ENCODE peak calls at places on chromosome 14, in six cellular contexts. One of them, this sample, is unnamed.
A peak's percentile ranks its signal among the peaks of the same experiment; 100 is the strongest.

GRCh38 chr14:65704850-65705249 is 292.3 kb downstream of the FUT8 start:
- DNase-seq in Calu3: no peak
- DNase-seq in upper lobe of right lung: no peak
- DNase-seq in mammary epithelial cell: no peak
- DNase-seq in Panc1: no peak
- DNase-seq in AG04450: no peak
- DNase-seq in this sample: no peak

GRCh38 chr14:86604546-86604945 is 1074.6 kb downstream of the FLRT2 start:
- DNase-seq in AG04450: no peak
- DNase-seq in Calu3: no peak
- DNase-seq in upper lobe of right lung: no peak
- DNase-seq in mammary epithelial cell: peak; percentile 65
- DNase-seq in Panc1: no peak
- DNase-seq in this sample: no peak

GRCh38 chr14:36555998-36556743 is 26.2 kb downstream of the NKX2-8 start:
- DNase-seq in Calu3: no peak
- DNase-seq in Panc1: no peak
- DNase-seq in AG04450: no peak
- DNase-seq in mammary epithelial cell: no peak
- DNase-seq in upper lobe of right lung: no peak
- DNase-seq in this sample: no peak

GRCh38 chr14:58238252-58239247 is 6.1 kb upstream of the PSMA3 start:
- DNase-seq in AG04450: peak; percentile 34
- DNase-seq in Calu3: no peak
- DNase-seq in upper lobe of right lung: no peak
- DNase-seq in mammary epithelial cell: peak; percentile 11
- DNase-seq in Panc1: no peak
- DNase-seq in this sample: no peak

GRCh38 chr14:103528512-103529382 is at the start of gene TRMT61A:
- DNase-seq in upper lobe of right lung: peak; percentile 92
- DNase-seq in mammary epithelial cell: peak; percentile 73
- DNase-seq in Calu3: peak; percentile 80
- DNase-seq in Panc1: no peak
- DNase-seq in AG04450: peak; percentile 86
- DNase-seq in this sample: peak; percentile 90

GRCh38 chr14:102502571-102502970 is 7.0 kb downstream of the ANKRD9 start:
- DNase-seq in Panc1: no peak
- DNase-seq in mammary epithelial cell: no peak
- DNase-seq in Calu3: no peak
- DNase-seq in upper lobe of right lung: no peak
- DNase-seq in AG04450: no peak
- DNase-seq in this sample: no peak

GRCh38 chr14:100108840-100109593 is 43.8 kb downstream of the EVL start:
- DNase-seq in Panc1: no peak
- DNase-seq in AG04450: no peak
- DNase-seq in upper lobe of right lung: no peak
- DNase-seq in mammary epithelial cell: no peak
- DNase-seq in Calu3: no peak
- DNase-seq in this sample: no peak

GRCh38 chr14:75518625-75519024 is 3.6 kb upstream of the BATF start:
- DNase-seq in AG04450: no peak
- DNase-seq in Panc1: peak; percentile 32
- DNase-seq in mammary epithelial cell: no peak
- DNase-seq in Calu3: no peak
- DNase-seq in upper lobe of right lung: no peak
- DNase-seq in this sample: peak; percentile 58

GRCh38 chr14:99891900-99892299 is 98.7 kb downstream of the EML1 start:
- DNase-seq in upper lobe of right lung: no peak
- DNase-seq in Panc1: no peak
- DNase-seq in AG04450: no peak
- DNase-seq in Calu3: no peak
- DNase-seq in mammary epithelial cell: no peak
- DNase-seq in this sample: no peak

GRCh38 chr14:70004791-70005190 is 125.6 kb downstream of the SMOC1 start:
- DNase-seq in upper lobe of right lung: no peak
- DNase-seq in AG04450: no peak
- DNase-seq in Panc1: no peak
- DNase-seq in Calu3: no peak
- DNase-seq in mammary epithelial cell: no peak
- DNase-seq in this sample: no peak

GRCh38 chr14:88765130-88765529 is 27.6 kb downstream of the EML5 start:
- DNase-seq in Panc1: no peak
- DNase-seq in mammary epithelial cell: peak; percentile 79
- DNase-seq in upper lobe of right lung: no peak
- DNase-seq in Calu3: no peak
- DNase-seq in AG04450: no peak
- DNase-seq in this sample: no peak

GRCh38 chr14:69612014-69612758 is 790 bp downstream of the SUSD6 start:
- DNase-seq in upper lobe of right lung: peak; percentile 73
- DNase-seq in mammary epithelial cell: no peak
- DNase-seq in AG04450: no peak
- DNase-seq in Panc1: no peak
- DNase-seq in Calu3: peak; percentile 26
- DNase-seq in this sample: peak; percentile 27

GRCh38 chr14:103702497-103703432 is 12.5 kb downstream of the XRCC3 start:
- DNase-seq in Calu3: no peak
- DNase-seq in Panc1: no peak
- DNase-seq in upper lobe of right lung: no peak
- DNase-seq in mammary epithelial cell: no peak
- DNase-seq in AG04450: no peak
- DNase-seq in this sample: no peak

GRCh38 chr14:22387776-22388241 is 201.2 kb downstream of the DAD1 start:
- DNase-seq in Calu3: no peak
- DNase-seq in upper lobe of right lung: no peak
- DNase-seq in AG04450: no peak
- DNase-seq in mammary epithelial cell: no peak
- DNase-seq in Panc1: no peak
- DNase-seq in this sample: no peak

GRCh38 chr14:69484444-69485113 is at the start of gene PLEKHD1:
- DNase-seq in AG04450: no peak
- DNase-seq in mammary epithelial cell: peak; percentile 5
- DNase-seq in Calu3: peak; percentile 72
- DNase-seq in upper lobe of right lung: peak; percentile 85
- DNase-seq in Panc1: no peak
- DNase-seq in this sample: no peak

GRCh38 chr14:35470775-35471174 is 63.2 kb upstream of the INSM2 start:
- DNase-seq in mammary epithelial cell: peak; percentile 23
- DNase-seq in Calu3: no peak
- DNase-seq in upper lobe of right lung: no peak
- DNase-seq in AG04450: no peak
- DNase-seq in Panc1: no peak
- DNase-seq in this sample: peak; percentile 31

GRCh38 chr14:99791476-99792283 is 1.5 kb upstream of the EML1 start:
- DNase-seq in mammary epithelial cell: no peak
- DNase-seq in Calu3: no peak
- DNase-seq in Panc1: no peak
- DNase-seq in upper lobe of right lung: no peak
- DNase-seq in AG04450: no peak
- DNase-seq in this sample: no peak

GRCh38 chr14:89241934-89242670 is 174.9 kb downstream of the FOXN3 start:
- DNase-seq in Calu3: no peak
- DNase-seq in mammary epithelial cell: no peak
- DNase-seq in Panc1: no peak
- DNase-seq in AG04450: no peak
- DNase-seq in upper lobe of right lung: no peak
- DNase-seq in this sample: no peak

GRCh38 chr14:58899317-58899713 is 261.6 kb downstream of the DACT1 start:
- DNase-seq in Calu3: no peak
- DNase-seq in AG04450: peak; percentile 50
- DNase-seq in upper lobe of right lung: no peak
- DNase-seq in mammary epithelial cell: peak; percentile 82
- DNase-seq in Panc1: no peak
- DNase-seq in this sample: peak; percentile 37

GRCh38 chr14:105061428-105062047 is 3.7 kb downstream of the GPR132 start:
- DNase-seq in Calu3: no peak
- DNase-seq in upper lobe of right lung: peak; percentile 76
- DNase-seq in AG04450: no peak
- DNase-seq in Panc1: no peak
- DNase-seq in mammary epithelial cell: no peak
- DNase-seq in this sample: no peak

GRCh38 chr14:73741386-73741875 is 27.2 kb upstream of the PNMA1 start:
- DNase-seq in AG04450: no peak
- DNase-seq in upper lobe of right lung: peak; percentile 82
- DNase-seq in Panc1: no peak
- DNase-seq in mammary epithelial cell: peak; percentile 72
- DNase-seq in Calu3: peak; percentile 83
- DNase-seq in this sample: peak; percentile 84

GRCh38 chr14:24392327-24393098 is 6.3 kb upstream of the NYNRIN start:
- DNase-seq in upper lobe of right lung: no peak
- DNase-seq in mammary epithelial cell: peak; percentile 73
- DNase-seq in Panc1: no peak
- DNase-seq in Calu3: peak; percentile 71
- DNase-seq in AG04450: no peak
- DNase-seq in this sample: peak; percentile 35

GRCh38 chr14:24081739-24082204 is 10.4 kb downstream of the CPNE6 start:
- DNase-seq in Panc1: no peak
- DNase-seq in mammary epithelial cell: no peak
- DNase-seq in AG04450: no peak
- DNase-seq in Calu3: no peak
- DNase-seq in upper lobe of right lung: no peak
- DNase-seq in this sample: no peak

GRCh38 chr14:60514378-60515243 is 5.7 kb downstream of the SIX6 start:
- DNase-seq in Panc1: no peak
- DNase-seq in Calu3: peak; percentile 59
- DNase-seq in mammary epithelial cell: no peak
- DNase-seq in upper lobe of right lung: peak; percentile 64
- DNase-seq in AG04450: no peak
- DNase-seq in this sample: no peak
- TF ChIP-seq CTCF in Panc1: no peak
- TF ChIP-seq CTCF in Calu3: peak; percentile 37
- TF ChIP-seq CTCF in mammary epithelial cell: peak; percentile 40
- TF ChIP-seq CTCF in upper lobe of right lung: peak; percentile 39
- TF ChIP-seq CTCF in AG04450: peak; percentile 30
- TF ChIP-seq CTCF in this sample: no peak

DNA sequence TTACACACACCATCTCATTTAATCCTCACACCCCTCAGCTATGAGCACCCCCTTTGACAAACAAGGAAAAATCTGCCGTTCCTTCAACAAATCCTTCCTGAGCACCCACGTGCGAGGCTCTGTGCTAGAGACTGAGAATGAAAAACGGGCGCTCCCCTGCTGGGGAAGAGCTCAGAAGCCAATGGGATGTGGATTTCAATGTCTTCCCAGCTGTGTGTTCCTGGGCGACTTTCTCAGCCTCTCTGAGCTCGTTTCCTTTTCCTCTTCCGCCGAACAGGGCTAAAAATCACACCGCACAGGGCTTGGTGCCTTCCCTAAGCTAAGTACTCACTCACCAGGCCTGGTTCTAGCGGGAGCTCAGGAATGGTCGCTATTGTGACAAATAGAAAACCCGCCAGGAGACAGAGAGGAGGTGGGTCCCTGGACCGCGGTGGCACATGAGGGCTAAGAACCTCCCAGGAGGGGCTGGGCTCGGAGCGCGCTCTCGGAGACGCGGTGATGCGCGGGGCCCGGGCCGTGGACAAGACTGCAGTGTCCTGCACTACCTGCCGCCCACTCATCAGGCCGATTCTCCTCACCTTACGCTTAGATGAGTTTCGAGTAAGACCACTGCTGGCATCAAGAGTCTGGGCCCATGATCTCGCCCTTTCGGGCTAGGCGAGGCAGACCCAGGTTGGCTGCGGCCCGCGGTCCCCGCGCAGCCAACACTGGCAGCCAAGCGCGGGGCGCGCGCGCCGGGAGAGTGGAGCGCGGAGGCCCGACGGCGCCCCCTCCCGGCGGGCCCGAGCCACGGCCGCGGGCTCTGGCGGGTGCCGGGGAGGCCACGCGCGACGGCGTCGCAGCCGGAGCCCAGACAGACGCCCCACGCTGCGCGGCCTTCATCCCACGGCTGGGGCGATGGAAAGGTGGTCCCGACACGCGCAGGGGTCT is 17.0 kb downstream of the ZDHHC22 start:
- DNase-seq in mammary epithelial cell: peak; percentile 8
- DNase-seq in Panc1: no peak
- DNase-seq in upper lobe of right lung: peak; percentile 74
- DNase-seq in AG04450: no peak
- DNase-seq in Calu3: peak; percentile 54
- DNase-seq in this sample: no peak
- TF ChIP-seq CTCF in mammary epithelial cell: peak; percentile 34
- TF ChIP-seq CTCF in Panc1: peak; percentile 94
- TF ChIP-seq CTCF in upper lobe of right lung: peak; percentile 34
- TF ChIP-seq CTCF in AG04450: no peak
- TF ChIP-seq CTCF in Calu3: peak; percentile 53
- TF ChIP-seq CTCF in this sample: no peak

GRCh38 chr14:39582028-39582654 is 149.9 kb upstream of the FBXO33 start:
- DNase-seq in AG04450: no peak
- DNase-seq in upper lobe of right lung: no peak
- DNase-seq in Panc1: no peak
- DNase-seq in mammary epithelial cell: no peak
- DNase-seq in Calu3: no peak
- DNase-seq in this sample: no peak

GRCh38 chr14:39581474-39581873 is 149.2 kb upstream of the FBXO33 start:
- DNase-seq in Panc1: no peak
- DNase-seq in AG04450: no peak
- DNase-seq in upper lobe of right lung: no peak
- DNase-seq in Calu3: no peak
- DNase-seq in mammary epithelial cell: no peak
- DNase-seq in this sample: peak; percentile 11

GRCh38 chr14:39576726-39577125 is 144.5 kb upstream of the FBXO33 start:
- DNase-seq in mammary epithelial cell: peak; percentile 0
- DNase-seq in upper lobe of right lung: no peak
- DNase-seq in AG04450: no peak
- DNase-seq in Panc1: no peak
- DNase-seq in Calu3: no peak
- DNase-seq in this sample: peak; percentile 38

DNA sequence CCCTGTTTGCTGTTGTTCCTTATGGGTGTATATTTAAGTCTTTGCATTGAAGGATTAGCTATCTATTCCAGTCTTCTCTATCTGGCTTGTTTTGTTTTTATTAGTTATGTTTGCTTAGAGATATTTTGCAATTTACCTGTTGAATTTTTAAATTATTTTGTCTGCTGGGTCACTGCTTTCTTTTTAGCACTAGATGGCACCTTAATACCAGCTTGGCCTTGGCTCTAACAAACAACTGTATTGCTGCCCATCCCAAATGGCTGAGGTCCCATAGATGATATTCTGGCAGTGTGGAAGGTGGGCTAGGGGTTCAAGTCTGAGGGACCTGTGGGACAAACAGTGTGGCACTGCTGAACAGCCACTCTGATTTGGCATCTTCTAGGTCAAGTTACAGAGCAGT is 144.0 kb upstream of the FBXO33 start:
- DNase-seq in mammary epithelial cell: no peak
- DNase-seq in AG04450: no peak
- DNase-seq in Calu3: no peak
- DNase-seq in upper lobe of right lung: no peak
- DNase-seq in Panc1: no peak
- DNase-seq in this sample: no peak
- TF ChIP-seq CTCF in mammary epithelial cell: no peak
- TF ChIP-seq CTCF in AG04450: no peak
- TF ChIP-seq CTCF in Calu3: no peak
- TF ChIP-seq CTCF in upper lobe of right lung: no peak
- TF ChIP-seq CTCF in Panc1: peak; percentile 12
- TF ChIP-seq CTCF in this sample: no peak

DNA sequence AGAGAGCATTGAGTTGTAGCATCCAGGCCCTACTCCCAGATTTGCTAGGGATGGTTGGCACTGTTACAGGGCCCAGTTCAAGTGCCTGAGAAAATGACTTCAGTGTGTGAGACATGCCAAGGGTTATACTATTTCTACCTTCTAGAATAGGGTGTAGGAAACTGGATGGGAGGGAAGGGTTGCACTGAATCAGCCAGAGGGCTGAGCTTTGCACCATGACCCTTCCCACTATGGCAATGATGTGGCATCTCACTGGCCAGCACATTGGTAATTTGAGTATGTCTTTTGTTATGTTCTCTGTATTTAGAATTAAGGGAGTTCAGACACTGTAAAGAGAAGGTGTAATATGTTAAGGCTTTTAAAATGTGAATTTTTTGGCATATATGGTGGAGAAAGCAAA is 160.2 kb upstream of the FBXO33 start:
- DNase-seq in upper lobe of right lung: no peak
- DNase-seq in Calu3: no peak
- DNase-seq in mammary epithelial cell: no peak
- DNase-seq in AG04450: no peak
- DNase-seq in Panc1: no peak
- DNase-seq in this sample: no peak
- TF ChIP-seq CTCF in upper lobe of right lung: no peak
- TF ChIP-seq CTCF in Calu3: no peak
- TF ChIP-seq CTCF in mammary epithelial cell: no peak
- TF ChIP-seq CTCF in AG04450: no peak
- TF ChIP-seq CTCF in Panc1: no peak
- TF ChIP-seq CTCF in this sample: no peak

This sample was measured in MCF 10A.